ENCODE peak calls at places on chromosomes 3 and 15, in six cellular contexts. M is HCT116, V is H1, H is GM12878, B is HepG2, G is K562. K is an unnamed sample. For H3K4me1, the result is how much of the 10 kb centered on the place peaks cover.

GRCh38 chr15:35182841-35183479 is 97.9 kb upstream of the NANOGP8 start:
- DNase-seq in G (no peak), H (peak), B (no peak), M (no peak), V (no peak), K (peak)

GRCh38 chr15:29747837-29748417 is 74.3 kb downstream of the TJP1 start:
- DNase-seq in B (peak), H (no peak), G (no peak), M (peak), V (no peak), K (no peak)

GRCh38 chr3:158532099-158532734 is 38.8 kb upstream of the MLF1 start:
- DNase-seq in H (no peak), V (no peak), G (peak), B (peak), M (peak), K (peak)

GRCh38 chr3:68878322-68878721 is 54.0 kb downstream of the TAFA4 start:
- DNase-seq in V (no peak), H (no peak), M (no peak), B (peak), G (peak), K (no peak)

GRCh38 chr3:187799942-187800637 is 54.8 kb upstream of the BCL6 start:
- DNase-seq in M (no peak), V (no peak), B (no peak), G (no peak), H (no peak), K (no peak)

GRCh38 chr3:14514323-14514720 is 25.8 kb downstream of the GRIP2 start:
- DNase-seq in G (no peak), M (no peak), B (no peak), V (no peak), H (no peak), K (no peak)

GRCh38 chr3:15754047-15754446 is 43.7 kb downstream of the ANKRD28 start:
- DNase-seq in G (no peak), V (no peak), H (no peak), M (no peak), B (no peak), K (no peak)

GRCh38 chr3:182925330-182925943 is 54.9 kb downstream of the DCUN1D1 start:
- DNase-seq in B (no peak), V (no peak), G (no peak), M (no peak), H (peak), K (no peak)

GRCh38 chr3:129180461-129180860 is 3.2 kb downstream of the CNBP start:
- DNase-seq in G (no peak), M (no peak), B (no peak), H (no peak), V (no peak), K (no peak)

GRCh38 chr3:100518983-100519382 is 26.6 kb downstream of the TMEM45A start:
- DNase-seq in M (no peak), G (no peak), V (no peak), H (no peak), B (no peak), K (no peak)

GRCh38 chr15:64942356-64942755 is 30.7 kb downstream of the ANKDD1A start:
- DNase-seq in B (no peak), H (no peak), G (no peak), M (no peak), V (no peak), K (no peak)

GRCh38 chr15:44207643-44208042 is 12.6 kb upstream of the FRMD5 start:
- DNase-seq in G (no peak), V (no peak), M (no peak), B (no peak), H (no peak), K (no peak)

GRCh38 chr3:137524751-137525150 is 239.4 kb upstream of the SOX14 start:
- DNase-seq in H (no peak), G (no peak), B (no peak), M (no peak), V (no peak), K (peak)

GRCh38 chr3:69972672-69973071 is 26.9 kb upstream of the SAMMSON start:
- DNase-seq in G (no peak), H (no peak), B (no peak), M (no peak), V (no peak), K (no peak)

GRCh38 chr15:69979269-69979668 is 118.4 kb downstream of the TLE3 start:
- DNase-seq in H (no peak), B (peak), M (no peak), G (no peak), V (no peak), K (no peak)

GRCh38 chr15:90807074-90807646 is 61.2 kb upstream of the FURIN start:
- DNase-seq in B (no peak), H (no peak), V (no peak), G (no peak), M (no peak), K (no peak)

GRCh38 chr15:61159901-61160300 is 69.2 kb downstream of the RORA start:
- DNase-seq in B (no peak), G (no peak), H (no peak), V (no peak), M (no peak), K (no peak)

GRCh38 chr15:74631935-74632560 is 16.4 kb downstream of the CLK3 start:
- DNase-seq in V (no peak), B (peak), M (no peak), H (no peak), G (peak), K (no peak)

GRCh38 chr3:57556459-57557087 is 499 bp downstream of the PDE12 start:
- DNase-seq in V (no peak), H (no peak), G (no peak), M (no peak), B (no peak), K (no peak)

GRCh38 chr3:73624363-73625123 is at the start of gene PDZRN3:
- DNase-seq in B (no peak), M (no peak), V (peak), G (no peak), H (no peak), K (peak)

GRCh38 chr3:128170866-128171516 is 17.7 kb downstream of the EEFSEC start:
- DNase-seq in G (peak), M (peak), H (no peak), B (peak), V (no peak), K (peak)

GRCh38 chr3:186067360-186068242 is 41.3 kb downstream of the ETV5 start:
- DNase-seq in H (no peak), V (no peak), G (no peak), M (no peak), B (no peak), K (no peak)

GRCh38 chr3:137035631-137036030 is 77.8 kb downstream of the IL20RB start:
- DNase-seq in H (no peak), B (peak), G (peak), V (no peak), M (peak), K (peak)

GRCh38 chr15:68188647-68189046 is 16.5 kb downstream of the CALML4 start:
- DNase-seq in V (no peak), B (no peak), G (no peak), M (no peak), H (no peak), K (no peak)

GRCh38 chr15:33067456-33067855 is 127.1 kb downstream of the FMN1 start:
- DNase-seq in B (no peak), V (no peak), H (no peak), M (no peak), G (no peak), K (no peak)

GRCh38 chr3:105051972-105052371 is 314.7 kb upstream of the ALCAM start:
- DNase-seq in G (no peak), B (no peak), H (no peak), V (no peak), M (no peak), K (no peak)

GRCh38 chr3:54366007-54366406 is 243.7 kb downstream of the CACNA2D3 start:
- DNase-seq in G (no peak), H (no peak), V (no peak), M (no peak), B (no peak), K (no peak)

GRCh38 chr3:64355473-64355872 is 130.2 kb upstream of the PRICKLE2 start:
- DNase-seq in H (no peak), G (no peak), V (no peak), B (no peak), M (no peak), K (no peak)

GRCh38 chr3:13644341-13645082 is 95.6 kb downstream of the FBLN2 start:
- DNase-seq in B (no peak), M (no peak), H (no peak), V (no peak), G (no peak), K (no peak)

GRCh38 chr15:33211409-33211808 is 16.9 kb upstream of the FMN1 start:
- DNase-seq in M (no peak), H (no peak), B (no peak), G (no peak), V (no peak), K (no peak)

GRCh38 chr15:43268111-43269105 is 1.7 kb upstream of the TGM5 start:
- DNase-seq in M (no peak), G (no peak), V (no peak), B (peak), H (no peak), K (peak)

GRCh38 chr15:73691398-73691797 is 7.2 kb downstream of the CD276 start:
- DNase-seq in H (no peak), V (no peak), B (no peak), M (no peak), G (peak), K (no peak)

DNA sequence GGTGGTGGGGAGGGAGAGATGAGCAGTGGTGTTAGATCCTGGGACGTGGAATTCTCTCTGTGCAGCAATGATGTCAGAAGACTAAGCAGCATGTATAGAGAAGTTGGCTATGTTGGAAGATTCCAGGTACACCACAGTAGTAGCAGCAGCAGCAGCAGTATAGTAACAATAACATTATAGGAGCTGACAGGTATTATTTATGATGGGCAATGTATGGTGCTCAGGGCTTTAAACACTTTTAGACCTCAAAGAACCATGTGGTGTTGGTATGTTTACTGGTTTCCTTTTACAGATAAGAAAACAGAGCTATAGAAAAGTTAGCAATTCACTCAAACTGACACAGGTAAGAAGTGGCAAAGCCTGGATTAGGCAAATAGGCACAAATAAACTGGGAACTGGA is 103.9 kb downstream of the CCNL1 start:
- DNase-seq in M (no peak), H (no peak), B (no peak), G (no peak), V (no peak), K (no peak)
- H3K4me1 ChIP-seq in M (under half), H (under half), B (under half), G (under half), V (under half), K (under half)

DNA sequence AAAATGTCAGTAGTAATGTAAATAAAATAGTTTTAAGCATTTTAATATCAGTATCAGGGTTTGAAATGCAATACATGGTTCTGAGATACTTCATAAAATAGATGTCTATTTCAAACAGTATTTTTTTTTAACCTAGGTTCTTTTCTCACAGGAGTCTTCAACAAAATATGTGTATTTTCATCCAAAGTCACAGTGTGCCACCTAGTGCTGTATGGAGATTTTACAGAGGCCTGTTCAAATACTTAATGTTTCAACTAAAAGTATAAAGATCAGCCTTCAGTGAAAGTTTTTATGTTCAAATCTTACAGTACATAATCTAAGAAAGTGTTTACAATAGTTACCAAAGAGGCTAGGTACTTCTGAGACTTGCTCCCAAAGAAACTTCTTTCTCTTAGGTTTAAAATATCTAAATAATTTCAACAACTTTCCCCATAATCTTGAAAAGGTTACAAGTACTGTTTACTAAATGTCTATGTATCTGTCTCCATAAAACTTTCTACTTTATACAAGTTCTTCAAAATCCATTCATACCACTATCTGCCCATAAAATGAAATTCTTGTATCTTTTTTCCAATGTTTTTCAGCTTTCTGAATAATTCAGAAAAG is 38.3 kb downstream of the SCAPER start:
- DNase-seq in V (no peak), M (peak), H (no peak), G (peak), B (peak), K (peak)
- TF ChIP-seq ZNF274 in V (no peak), M (no peak), H (no peak), G (no peak), B (no peak), K (no peak)

GRCh38 chr3:42061711-42062408 is 29.3 kb upstream of the TRAK1 start:
- DNase-seq in G (no peak), V (no peak), H (no peak), B (no peak), M (peak), K (no peak)
- H3K4me1 ChIP-seq in G (under half), V (under half), H (under half), B (half or more), M (under half), K (under half)

DNA sequence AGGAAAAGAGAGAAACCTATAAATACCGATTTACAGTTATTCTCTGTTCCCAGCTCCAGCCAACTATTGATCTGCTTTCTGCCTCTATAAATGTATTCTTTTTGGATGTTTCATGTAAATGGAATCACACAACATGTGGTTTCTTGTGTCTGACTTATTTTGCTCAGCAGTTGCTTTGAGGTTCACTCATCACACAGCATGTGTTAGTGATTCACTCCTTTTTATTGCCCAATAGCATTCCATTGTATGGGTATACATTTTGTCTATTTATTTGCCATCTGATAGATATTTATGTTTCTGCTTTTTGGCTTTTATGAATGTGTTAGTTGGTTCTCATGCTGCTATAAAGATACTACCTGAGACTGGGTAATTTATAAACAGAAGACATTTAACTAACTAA is 23.6 kb downstream of the CCR1 start:
- DNase-seq in G (no peak), B (no peak), H (no peak), M (peak), V (no peak), K (no peak)
- TF ChIP-seq ZNF274 in G (no peak), B (no peak), H (no peak), M (no peak), V (no peak), K (no peak)